ENCODE peak calls at places on chromosome 4, in four cellular contexts. Q, Y, T and N are unnamed samples.

GRCh38 chr4:65917486-65917885 is 247.2 kb upstream of the EPHA5 start:
- DNase-seq in Q (no peak), T (no peak), Y (no peak), N (peak)

GRCh38 chr4:183499797-183500196 is 5.1 kb upstream of the ING2 start:
- DNase-seq in Y (no peak), Q (no peak), T (no peak), N (no peak)

GRCh38 chr4:176879370-176880116 is 86.8 kb upstream of the VEGFC start:
- DNase-seq in T (no peak), Y (no peak), Q (no peak), N (no peak)

GRCh38 chr4:76179398-76180318 is 31.5 kb upstream of the NUP54 start:
- DNase-seq in Y (peak), T (peak), Q (peak), N (peak)

GRCh38 chr4:5780831-5781480 is 70.0 kb downstream of the EVC start:
- DNase-seq in T (no peak), Y (no peak), Q (no peak), N (no peak)

GRCh38 chr4:6464842-6465588 is 7.4 kb downstream of the PPP2R2C start:
- DNase-seq in Y (no peak), Q (no peak), T (no peak), N (no peak)

GRCh38 chr4:110088670-110089069 is 109.7 kb downstream of the ELOVL6 start:
- DNase-seq in Y (no peak), T (no peak), Q (no peak), N (no peak)

GRCh38 chr4:8351931-8352367 is 82.4 kb downstream of the HTRA3 start:
- DNase-seq in T (peak), Q (no peak), Y (no peak), N (no peak)

GRCh38 chr4:46844325-46844917 is 64.6 kb downstream of the COX7B2 start:
- DNase-seq in Q (peak), T (no peak), Y (no peak), N (peak)

GRCh38 chr4:116180056-116180690 is 905.2 kb downstream of the TRAM1L1 start:
- DNase-seq in Y (no peak), Q (peak), T (no peak), N (peak)

GRCh38 chr4:138279286-138279685 is 37.1 kb upstream of the SLC7A11 start:
- DNase-seq in Q (no peak), Y (no peak), T (no peak), N (no peak)

GRCh38 chr4:155582971-155583437 is 83.6 kb upstream of the GUCY1A1 start:
- DNase-seq in Y (no peak), T (no peak), Q (no peak), N (peak)

GRCh38 chr4:8261851-8262535 is 7.6 kb upstream of the HTRA3 start:
- DNase-seq in T (no peak), Y (no peak), Q (no peak), N (no peak)

GRCh38 chr4:104491396-104491821 is 3.3 kb downstream of the CXXC4 start:
- DNase-seq in Y (peak), Q (no peak), T (peak), N (no peak)

GRCh38 chr4:103011378-103012025 is 8.0 kb downstream of the SLC9B1 start:
- DNase-seq in Q (no peak), Y (no peak), T (peak), N (no peak)

GRCh38 chr4:48665555-48666186 is 114.4 kb downstream of the FRYL start:
- DNase-seq in Y (no peak), Q (no peak), T (no peak), N (no peak)

GRCh38 chr4:72286185-72286584 is 254.4 kb downstream of the NPFFR2 start:
- DNase-seq in Q (no peak), T (no peak), Y (no peak), N (peak)

GRCh38 chr4:169398294-169398693 is 127.5 kb upstream of the SH3RF1 start:
- DNase-seq in Q (peak), T (no peak), Y (no peak), N (peak)

GRCh38 chr4:151644625-151645024 is 116.2 kb downstream of the GATB start:
- DNase-seq in T (no peak), Y (no peak), Q (peak), N (no peak)

GRCh38 chr4:69984030-69984443 is 11.7 kb upstream of the STATH start:
- DNase-seq in Q (no peak), Y (no peak), T (no peak), N (no peak)

GRCh38 chr4:119010909-119011606 is 122.4 kb downstream of the SYNPO2 start:
- DNase-seq in T (peak), Y (no peak), Q (no peak), N (no peak)

GRCh38 chr4:112403072-112403945 is 106.1 kb downstream of the ALPK1 start:
- DNase-seq in T (no peak), Q (no peak), Y (no peak), N (peak)